ENCODE peak calls at places on chromosomes 12 and 14, in ten cellular contexts. One of them, this sample, is unnamed.
A peak's percentile ranks its signal among the peaks of the same experiment; 100 is the strongest.

GRCh38 chr14:54686219-54686870 is 119.4 kb downstream of the SAMD4A start:
- DNase-seq in upper lobe of left lung: no peak
- DNase-seq in prostate gland: no peak
- DNase-seq in sigmoid colon: peak; percentile 87
- DNase-seq in stomach: no peak
- DNase-seq in SK-N-SH: no peak
- DNase-seq in transverse colon: no peak
- DNase-seq in H1: no peak
- DNase-seq in K562: no peak
- DNase-seq in HCT116: no peak
- DNase-seq in this sample: no peak

GRCh38 chr12:68317047-68317667 is 15.0 kb downstream of the MDM1 start:
- DNase-seq in stomach: no peak
- DNase-seq in H1: no peak
- DNase-seq in HCT116: peak; percentile 27
- DNase-seq in upper lobe of left lung: no peak
- DNase-seq in sigmoid colon: no peak
- DNase-seq in SK-N-SH: peak; percentile 40
- DNase-seq in prostate gland: no peak
- DNase-seq in transverse colon: peak; percentile 17
- DNase-seq in K562: peak; percentile 23
- DNase-seq in this sample: no peak

GRCh38 chr12:43969882-43970281 is 134.0 kb downstream of the TMEM117 start:
- DNase-seq in SK-N-SH: no peak
- DNase-seq in HCT116: peak; percentile 24
- DNase-seq in prostate gland: no peak
- DNase-seq in K562: no peak
- DNase-seq in upper lobe of left lung: no peak
- DNase-seq in transverse colon: no peak
- DNase-seq in H1: no peak
- DNase-seq in sigmoid colon: no peak
- DNase-seq in stomach: no peak
- DNase-seq in this sample: no peak

GRCh38 chr12:253116-253831 is 9.4 kb downstream of the SLC6A13 start:
- DNase-seq in SK-N-SH: no peak
- DNase-seq in K562: no peak
- DNase-seq in sigmoid colon: no peak
- DNase-seq in upper lobe of left lung: no peak
- DNase-seq in stomach: no peak
- DNase-seq in H1: no peak
- DNase-seq in HCT116: no peak
- DNase-seq in prostate gland: no peak
- DNase-seq in transverse colon: no peak
- DNase-seq in this sample: no peak

GRCh38 chr12:29155079-29155478 is 6.0 kb downstream of the FAR2 start:
- DNase-seq in K562: peak; percentile 28
- DNase-seq in HCT116: no peak
- DNase-seq in H1: no peak
- DNase-seq in sigmoid colon: no peak
- DNase-seq in upper lobe of left lung: no peak
- DNase-seq in stomach: no peak
- DNase-seq in prostate gland: no peak
- DNase-seq in SK-N-SH: peak; percentile 40
- DNase-seq in transverse colon: no peak
- DNase-seq in this sample: no peak

GRCh38 chr14:76919811-76920571 is 93.8 kb downstream of the LRRC74A start:
- DNase-seq in prostate gland: no peak
- DNase-seq in H1: no peak
- DNase-seq in stomach: peak; percentile 32
- DNase-seq in HCT116: no peak
- DNase-seq in sigmoid colon: peak; percentile 73
- DNase-seq in upper lobe of left lung: peak; percentile 82
- DNase-seq in transverse colon: peak; percentile 35
- DNase-seq in K562: no peak
- DNase-seq in SK-N-SH: peak; percentile 86
- DNase-seq in this sample: no peak

GRCh38 chr12:69252033-69252432 is 12.7 kb downstream of the CPSF6 start:
- DNase-seq in sigmoid colon: no peak
- DNase-seq in stomach: no peak
- DNase-seq in H1: no peak
- DNase-seq in HCT116: no peak
- DNase-seq in prostate gland: no peak
- DNase-seq in K562: no peak
- DNase-seq in SK-N-SH: no peak
- DNase-seq in transverse colon: no peak
- DNase-seq in upper lobe of left lung: no peak
- DNase-seq in this sample: no peak

GRCh38 chr12:13173537-13173936 is 23.0 kb upstream of the EMP1 start:
- DNase-seq in sigmoid colon: peak; percentile 90
- DNase-seq in HCT116: peak; percentile 72
- DNase-seq in upper lobe of left lung: no peak
- DNase-seq in stomach: peak; percentile 39
- DNase-seq in K562: no peak
- DNase-seq in H1: no peak
- DNase-seq in transverse colon: peak; percentile 41
- DNase-seq in prostate gland: no peak
- DNase-seq in SK-N-SH: no peak
- DNase-seq in this sample: no peak

GRCh38 chr12:118751355-118751754 is 230.0 kb upstream of the SRRM4 start:
- DNase-seq in transverse colon: no peak
- DNase-seq in sigmoid colon: no peak
- DNase-seq in K562: no peak
- DNase-seq in H1: no peak
- DNase-seq in stomach: no peak
- DNase-seq in HCT116: no peak
- DNase-seq in SK-N-SH: no peak
- DNase-seq in upper lobe of left lung: no peak
- DNase-seq in prostate gland: no peak
- DNase-seq in this sample: no peak

GRCh38 chr12:47767197-47767724 is 5.8 kb upstream of the SLC48A1 start:
- DNase-seq in HCT116: peak; percentile 52
- DNase-seq in transverse colon: peak; percentile 82
- DNase-seq in sigmoid colon: no peak
- DNase-seq in SK-N-SH: no peak
- DNase-seq in stomach: peak; percentile 67
- DNase-seq in K562: peak; percentile 58
- DNase-seq in prostate gland: peak; percentile 52
- DNase-seq in H1: no peak
- DNase-seq in upper lobe of left lung: no peak
- DNase-seq in this sample: peak; percentile 83

GRCh38 chr14:59204305-59204704 is 15.8 kb downstream of the DAAM1 start:
- DNase-seq in H1: no peak
- DNase-seq in transverse colon: no peak
- DNase-seq in HCT116: no peak
- DNase-seq in K562: no peak
- DNase-seq in prostate gland: no peak
- DNase-seq in SK-N-SH: no peak
- DNase-seq in upper lobe of left lung: no peak
- DNase-seq in sigmoid colon: no peak
- DNase-seq in stomach: no peak
- DNase-seq in this sample: no peak

GRCh38 chr14:24857277-24857676 is 192.7 kb downstream of the STXBP6 start:
- DNase-seq in SK-N-SH: no peak
- DNase-seq in H1: no peak
- DNase-seq in K562: no peak
- DNase-seq in upper lobe of left lung: no peak
- DNase-seq in HCT116: no peak
- DNase-seq in prostate gland: no peak
- DNase-seq in transverse colon: no peak
- DNase-seq in sigmoid colon: no peak
- DNase-seq in stomach: no peak
- DNase-seq in this sample: no peak

GRCh38 chr12:26767116-26767515 is 65.9 kb downstream of the ITPR2 start:
- DNase-seq in HCT116: no peak
- DNase-seq in upper lobe of left lung: no peak
- DNase-seq in H1: no peak
- DNase-seq in transverse colon: no peak
- DNase-seq in SK-N-SH: no peak
- DNase-seq in K562: no peak
- DNase-seq in prostate gland: no peak
- DNase-seq in sigmoid colon: no peak
- DNase-seq in stomach: no peak
- DNase-seq in this sample: no peak

GRCh38 chr12:131444220-131445164 is 266.4 kb upstream of the SFSWAP start:
- DNase-seq in sigmoid colon: no peak
- DNase-seq in H1: no peak
- DNase-seq in K562: no peak
- DNase-seq in SK-N-SH: no peak
- DNase-seq in upper lobe of left lung: peak; percentile 66
- DNase-seq in transverse colon: no peak
- DNase-seq in prostate gland: no peak
- DNase-seq in HCT116: no peak
- DNase-seq in stomach: peak; percentile 22
- DNase-seq in this sample: peak; percentile 72

GRCh38 chr14:103880986-103881926 is 33.9 kb upstream of the PPP1R13B start:
- DNase-seq in K562: no peak
- DNase-seq in transverse colon: no peak
- DNase-seq in SK-N-SH: peak; percentile 63
- DNase-seq in HCT116: no peak
- DNase-seq in upper lobe of left lung: no peak
- DNase-seq in stomach: peak; percentile 83
- DNase-seq in H1: no peak
- DNase-seq in sigmoid colon: no peak
- DNase-seq in prostate gland: no peak
- DNase-seq in this sample: peak; percentile 84

GRCh38 chr14:89481167-89481566 is 64.1 kb upstream of the FOXN3 start:
- DNase-seq in sigmoid colon: peak; percentile 78
- DNase-seq in H1: no peak
- DNase-seq in upper lobe of left lung: no peak
- DNase-seq in stomach: no peak
- DNase-seq in SK-N-SH: no peak
- DNase-seq in transverse colon: no peak
- DNase-seq in K562: no peak
- DNase-seq in HCT116: no peak
- DNase-seq in prostate gland: no peak
- DNase-seq in this sample: peak; percentile 61
- TF ChIP-seq POLR2AphosphoS5 in sigmoid colon: no peak
- TF ChIP-seq POLR2AphosphoS5 in H1: no peak
- TF ChIP-seq POLR2AphosphoS5 in upper lobe of left lung: no peak
- TF ChIP-seq POLR2AphosphoS5 in stomach: no peak
- TF ChIP-seq POLR2AphosphoS5 in SK-N-SH: no peak
- TF ChIP-seq POLR2AphosphoS5 in transverse colon: no peak
- TF ChIP-seq POLR2AphosphoS5 in K562: no peak
- TF ChIP-seq POLR2AphosphoS5 in HCT116: no peak
- TF ChIP-seq POLR2AphosphoS5 in prostate gland: no peak
- TF ChIP-seq POLR2AphosphoS5 in this sample: no peak

GRCh38 chr12:53468286-53468685 is 16.4 kb downstream of the PCBP2 start:
- DNase-seq in transverse colon: no peak
- DNase-seq in stomach: no peak
- DNase-seq in K562: no peak
- DNase-seq in prostate gland: no peak
- DNase-seq in upper lobe of left lung: no peak
- DNase-seq in H1: no peak
- DNase-seq in sigmoid colon: no peak
- DNase-seq in SK-N-SH: no peak
- DNase-seq in HCT116: no peak
- DNase-seq in this sample: no peak

GRCh38 chr12:53474077-53474476 is 22.2 kb downstream of the PCBP2 start:
- DNase-seq in HCT116: no peak
- DNase-seq in SK-N-SH: no peak
- DNase-seq in upper lobe of left lung: no peak
- DNase-seq in prostate gland: no peak
- DNase-seq in H1: no peak
- DNase-seq in stomach: no peak
- DNase-seq in K562: no peak
- DNase-seq in transverse colon: no peak
- DNase-seq in sigmoid colon: no peak
- DNase-seq in this sample: no peak

GRCh38 chr12:53467880-53468279 is 16.0 kb downstream of the PCBP2 start:
- DNase-seq in transverse colon: no peak
- DNase-seq in upper lobe of left lung: no peak
- DNase-seq in prostate gland: no peak
- DNase-seq in H1: no peak
- DNase-seq in stomach: no peak
- DNase-seq in HCT116: no peak
- DNase-seq in sigmoid colon: no peak
- DNase-seq in K562: no peak
- DNase-seq in SK-N-SH: no peak
- DNase-seq in this sample: no peak

GRCh38 chr12:53474819-53475218 is 22.9 kb downstream of the PCBP2 start:
- DNase-seq in sigmoid colon: no peak
- DNase-seq in transverse colon: no peak
- DNase-seq in prostate gland: no peak
- DNase-seq in SK-N-SH: no peak
- DNase-seq in stomach: no peak
- DNase-seq in K562: no peak
- DNase-seq in upper lobe of left lung: peak; percentile 52
- DNase-seq in HCT116: no peak
- DNase-seq in H1: no peak
- DNase-seq in this sample: no peak

GRCh38 chr12:53472183-53472582 is 20.3 kb downstream of the PCBP2 start:
- DNase-seq in stomach: no peak
- DNase-seq in SK-N-SH: no peak
- DNase-seq in sigmoid colon: no peak
- DNase-seq in K562: no peak
- DNase-seq in HCT116: no peak
- DNase-seq in transverse colon: no peak
- DNase-seq in prostate gland: no peak
- DNase-seq in H1: no peak
- DNase-seq in upper lobe of left lung: no peak
- DNase-seq in this sample: no peak
- H3K36me3 ChIP-seq in stomach: peaks cover 100% of the 10 kb centered on the region
- H3K36me3 ChIP-seq in SK-N-SH: peaks cover 96% of the 10 kb centered on the region
- H3K36me3 ChIP-seq in sigmoid colon: peaks cover 96% of the 10 kb centered on the region
- H3K36me3 ChIP-seq in K562: peaks cover 100% of the 10 kb centered on the region
- H3K36me3 ChIP-seq in HCT116: peaks cover 92% of the 10 kb centered on the region
- H3K36me3 ChIP-seq in transverse colon: no peaks in the 10 kb centered on the region
- H3K36me3 ChIP-seq in prostate gland: peaks cover 19% of the 10 kb centered on the region
- H3K36me3 ChIP-seq in H1: peaks cover 66% of the 10 kb centered on the region
- H3K36me3 ChIP-seq in upper lobe of left lung: peaks cover 97% of the 10 kb centered on the region
- H3K36me3 ChIP-seq in this sample: peaks cover 100% of the 10 kb centered on the region

GRCh38 chr12:70853326-70853725 is 67.2 kb downstream of the PTPRR start:
- DNase-seq in H1: no peak
- DNase-seq in transverse colon: no peak
- DNase-seq in HCT116: no peak
- DNase-seq in K562: no peak
- DNase-seq in sigmoid colon: peak; percentile 61
- DNase-seq in upper lobe of left lung: no peak
- DNase-seq in SK-N-SH: no peak
- DNase-seq in prostate gland: no peak
- DNase-seq in stomach: no peak
- DNase-seq in this sample: no peak
- TF ChIP-seq POLR2AphosphoS5 in H1: no peak
- TF ChIP-seq POLR2AphosphoS5 in transverse colon: peak; percentile 69
- TF ChIP-seq POLR2AphosphoS5 in HCT116: no peak
- TF ChIP-seq POLR2AphosphoS5 in K562: no peak
- TF ChIP-seq POLR2AphosphoS5 in sigmoid colon: peak; percentile 43
- TF ChIP-seq POLR2AphosphoS5 in upper lobe of left lung: peak; percentile 20
- TF ChIP-seq POLR2AphosphoS5 in SK-N-SH: no peak
- TF ChIP-seq POLR2AphosphoS5 in prostate gland: no peak
- TF ChIP-seq POLR2AphosphoS5 in stomach: peak; percentile 32
- TF ChIP-seq POLR2AphosphoS5 in this sample: no peak

GRCh38 chr12:22374499-22374898 is 40.0 kb upstream of the ST8SIA1 start:
- DNase-seq in K562: no peak
- DNase-seq in sigmoid colon: no peak
- DNase-seq in H1: no peak
- DNase-seq in transverse colon: no peak
- DNase-seq in stomach: no peak
- DNase-seq in HCT116: no peak
- DNase-seq in upper lobe of left lung: no peak
- DNase-seq in prostate gland: no peak
- DNase-seq in SK-N-SH: no peak
- DNase-seq in this sample: no peak

GRCh38 chr12:22377731-22378496 is 43.4 kb upstream of the ST8SIA1 start:
- DNase-seq in SK-N-SH: no peak
- DNase-seq in HCT116: no peak
- DNase-seq in sigmoid colon: no peak
- DNase-seq in H1: no peak
- DNase-seq in prostate gland: no peak
- DNase-seq in transverse colon: no peak
- DNase-seq in upper lobe of left lung: no peak
- DNase-seq in K562: no peak
- DNase-seq in stomach: no peak
- DNase-seq in this sample: no peak

GRCh38 chr12:22380029-22380428 is 45.5 kb upstream of the ST8SIA1 start:
- DNase-seq in transverse colon: no peak
- DNase-seq in H1: no peak
- DNase-seq in SK-N-SH: no peak
- DNase-seq in upper lobe of left lung: no peak
- DNase-seq in stomach: no peak
- DNase-seq in sigmoid colon: no peak
- DNase-seq in K562: peak; percentile 18
- DNase-seq in HCT116: no peak
- DNase-seq in prostate gland: no peak
- DNase-seq in this sample: no peak
- H3K36me3 ChIP-seq in transverse colon: no peaks in the 10 kb centered on the region
- H3K36me3 ChIP-seq in H1: no peaks in the 10 kb centered on the region
- H3K36me3 ChIP-seq in SK-N-SH: no peaks in the 10 kb centered on the region
- H3K36me3 ChIP-seq in upper lobe of left lung: no peaks in the 10 kb centered on the region
- H3K36me3 ChIP-seq in stomach: no peaks in the 10 kb centered on the region
- H3K36me3 ChIP-seq in sigmoid colon: no peaks in the 10 kb centered on the region
- H3K36me3 ChIP-seq in K562: no peaks in the 10 kb centered on the region
- H3K36me3 ChIP-seq in HCT116: no peaks in the 10 kb centered on the region
- H3K36me3 ChIP-seq in prostate gland: no peaks in the 10 kb centered on the region
- H3K36me3 ChIP-seq in this sample: no peaks in the 10 kb centered on the region